ENCODE peak calls at places on chromosomes 7 and 10, in six cellular contexts. Q is stimulated activated CD4-positive, alpha-beta T cell treated with anti-CD3 and anti-CD28 coated beads, Interleukin-1b, Interleukin-23, amount 100 ng/mL, for 4 hours; G is NCI-H1436; I is head of caudate nucleus; F is stimulated activated CD8-positive, alpha-beta memory T cell treated with anti-CD3 and anti-CD28 coated beads, Interleukin-15, amount 100 ng/mL, for 24 hours; P is dorsolateral prefrontal cortex. O is an unnamed sample.

GRCh38 chr7:147829021-147829420 is 761.5 kb upstream of the C7orf33 start:
- DNase-seq in Q (no peak), G (no peak), I (no peak), F (no peak), P (no peak), O (peak; percentile 4)

GRCh38 chr10:35421553-35422178 is 85.4 kb downstream of the CCNY start:
- DNase-seq in Q (no peak), G (no peak), I (no peak), F (no peak), P (no peak), O (peak; percentile 33)

GRCh38 chr7:48718731-48719387 is 205.5 kb upstream of the CDC14C start:
- DNase-seq in Q (no peak), G (no peak), I (no peak), F (no peak), P (no peak), O (no peak)

GRCh38 chr7:90605055-90605454 is 8.9 kb downstream of the CDK14 start:
- DNase-seq in Q (no peak), G (no peak), I (no peak), F (no peak), P (no peak), O (no peak)

GRCh38 chr7:128116740-128117139 is 85.5 kb upstream of the LRRC4 start:
- DNase-seq in Q (no peak), G (no peak), I (no peak), F (no peak), P (no peak), O (no peak)

GRCh38 chr10:14481752-14482151 is 151.0 kb upstream of the FRMD4A start:
- DNase-seq in Q (no peak), G (no peak), I (peak; percentile 84), F (no peak), P (peak; percentile 81), O (peak; percentile 90)

GRCh38 chr7:1998146-1998545 is 234.6 kb downstream of the MAD1L1 start:
- DNase-seq in Q (no peak), G (no peak), I (no peak), F (no peak), P (no peak), O (no peak)

GRCh38 chr7:151896486-151896885 is 19.6 kb upstream of the PRKAG2 start:
- DNase-seq in Q (no peak), G (no peak), I (no peak), F (no peak), P (no peak), O (no peak)

GRCh38 chr7:36283711-36284130 is 105.9 kb upstream of the ANLN start:
- DNase-seq in Q (no peak), G (no peak), I (peak; percentile 44), F (no peak), P (peak; percentile 52), O (no peak)

GRCh38 chr7:123741940-123742339 is 6.9 kb downstream of the WASL start:
- DNase-seq in Q (no peak), G (no peak), I (no peak), F (no peak), P (no peak), O (no peak)

GRCh38 chr7:54839538-54840213 is 80.7 kb upstream of the SEC61G start:
- DNase-seq in Q (no peak), G (no peak), I (peak; percentile 14), F (no peak), P (no peak), O (no peak)

GRCh38 chr10:844552-844951 is 87.0 kb downstream of the LARP4B start:
- DNase-seq in Q (no peak), G (no peak), I (no peak), F (no peak), P (no peak), O (no peak)

GRCh38 chr10:72292223-72292691 is 18.5 kb downstream of the DDIT4 start:
- DNase-seq in Q (no peak), G (no peak), I (no peak), F (no peak), P (no peak), O (no peak)

GRCh38 chr7:143352506-143353130 is 9.9 kb downstream of the FAM131B start:
- DNase-seq in Q (no peak), G (no peak), I (no peak), F (no peak), P (no peak), O (no peak)

GRCh38 chr10:106615081-106615480 is 549.4 kb downstream of the SORCS1 start:
- DNase-seq in Q (no peak), G (no peak), I (no peak), F (no peak), P (no peak), O (no peak)

GRCh38 chr7:84714765-84715164 is 472.1 kb downstream of the SEMA3D start:
- DNase-seq in Q (no peak), G (no peak), I (no peak), F (no peak), P (no peak), O (no peak)

GRCh38 chr10:46226900-46227558 is 59.8 kb upstream of the ANTXRL start:
- DNase-seq in Q (no peak), G (no peak), I (no peak), F (no peak), P (no peak), O (no peak)

GRCh38 chr10:60182691-60183090 is 207.0 kb downstream of the ANK3 start:
- DNase-seq in Q (no peak), G (no peak), I (no peak), F (no peak), P (no peak), O (no peak)

GRCh38 chr7:29239638-29240037 is 45.1 kb downstream of the CHN2 start:
- DNase-seq in Q (no peak), G (no peak), I (no peak), F (no peak), P (no peak), O (no peak)

GRCh38 chr10:91643700-91644099 is 10.8 kb upstream of the PPP1R3C start:
- DNase-seq in Q (no peak), G (no peak), I (no peak), F (no peak), P (no peak), O (no peak)

GRCh38 chr10:80498833-80499671 is 38.6 kb upstream of the SH2D4B start:
- DNase-seq in Q (peak; percentile 47), G (no peak), I (peak; percentile 32), F (no peak), P (peak; percentile 68), O (peak; percentile 42)

GRCh38 chr10:34697366-34698247 is 117.5 kb downstream of the PARD3 start:
- DNase-seq in Q (no peak), G (no peak), I (no peak), F (no peak), P (no peak), O (no peak)

GRCh38 chr7:106915873-106916272 is 50.8 kb downstream of the PIK3CG start:
- DNase-seq in Q (no peak), G (no peak), I (no peak), F (no peak), P (no peak), O (no peak)

GRCh38 chr7:6453737-6454136 is 6.0 kb upstream of the DAGLB start:
- DNase-seq in Q (no peak), G (no peak), I (no peak), F (no peak), P (no peak), O (no peak)

GRCh38 chr10:89118091-89118490 is 89.0 kb downstream of the CH25H start:
- DNase-seq in Q (no peak), G (no peak), I (no peak), F (no peak), P (no peak), O (no peak)

GRCh38 chr7:118182618-118183253 is 1.2 kb upstream of the LSM8 start:
- DNase-seq in Q (no peak), G (no peak), I (no peak), F (no peak), P (no peak), O (no peak)

GRCh38 chr7:34675749-34676374 is 17.8 kb downstream of the NPSR1 start:
- DNase-seq in Q (no peak), G (peak; percentile 46), I (peak; percentile 11), F (no peak), P (peak; percentile 36), O (no peak)

GRCh38 chr7:76220185-76221057 is 18.7 kb downstream of the SRRM3 start:
- DNase-seq in Q (no peak), G (no peak), I (peak; percentile 25), F (no peak), P (peak; percentile 72), O (peak; percentile 16)

GRCh38 chr7:24769014-24769830 is 12.0 kb upstream of the GSDME start:
- DNase-seq in Q (no peak), G (no peak), I (no peak), F (no peak), P (no peak), O (no peak)

GRCh38 chr7:127766831-127767489 is 115.0 kb downstream of the SND1 start:
- DNase-seq in Q (no peak), G (no peak), I (no peak), F (no peak), P (no peak), O (no peak)

GRCh38 chr10:108970016-108970415 is 953.3 kb downstream of the XPNPEP1 start:
- DNase-seq in Q (no peak), G (no peak), I (no peak), F (no peak), P (no peak), O (no peak)

GRCh38 chr10:29356931-29357330 is 68.1 kb downstream of the LYZL1 start:
- DNase-seq in Q (no peak), G (no peak), I (no peak), F (no peak), P (no peak), O (no peak)

GRCh38 chr7:23894891-23895569 is 185.0 kb downstream of the STK31 start:
- DNase-seq in Q (no peak), G (no peak), I (no peak), F (no peak), P (no peak), O (no peak)

GRCh38 chr10:104472505-104472904 is 118.9 kb downstream of the CFAP58 start:
- DNase-seq in Q (no peak), G (no peak), I (no peak), F (no peak), P (no peak), O (no peak)

GRCh38 chr10:31268616-31269303 is 50.3 kb upstream of the ZEB1 start:
- DNase-seq in Q (no peak), G (no peak), I (no peak), F (no peak), P (no peak), O (no peak)

GRCh38 chr10:77905086-77905735 is 21.3 kb downstream of the DLG5 start:
- DNase-seq in Q (no peak), G (no peak), I (no peak), F (no peak), P (no peak), O (no peak)